ENCODE peak calls at places on chromosome X, in ten cellular contexts. F is lower lobe of right lung; T is NB4; U is fibroblast of gingiva; I is stimulated activated naive B cell treated with anti-CD40 and anti-IgM and Interleukin-4, amounts not matched to agents 10 μg/mL and 1 μg/mL and 100 μg/mL, for 72 hours; L is HuH-7; R is AG20443; O is COR-L47; C is amniotic stem cell; Q is GM20000. K is an unnamed sample.

GRCh38 chrX:11665144-11666040 is at the start of gene ARHGAP6:
- DNase-seq in Q (peak), U (peak), O (no peak), T (no peak), I (no peak), C (no peak), R (peak), F (peak), L (no peak), K (peak)

GRCh38 chrX:109534933-109535332 is 1.7 kb upstream of the NXT2 start:
- DNase-seq in L (no peak), R (no peak), Q (no peak), U (no peak), F (no peak), O (no peak), I (no peak), C (no peak), T (no peak), K (no peak)

GRCh38 chrX:137032378-137032694 is 1.5 kb downstream of the GPR101 start:
- DNase-seq in C (no peak), R (no peak), T (no peak), L (no peak), Q (no peak), O (no peak), F (no peak), U (no peak), I (no peak), K (no peak)

GRCh38 chrX:14529288-14529989 is at the start of gene GLRA2:
- DNase-seq in C (no peak), I (no peak), F (no peak), L (peak), U (no peak), R (peak), T (peak), Q (peak), O (no peak), K (no peak)

GRCh38 chrX:128781506-128781905 is 729.3 kb upstream of the ACTRT1 start:
- DNase-seq in I (peak), C (no peak), F (no peak), Q (no peak), R (no peak), U (no peak), O (peak), T (peak), L (peak), K (peak)

GRCh38 chrX:16786791-16787735 is 797 bp downstream of the TXLNG start:
- DNase-seq in U (peak), L (no peak), R (peak), F (peak), I (peak), T (peak), O (peak), Q (peak), C (no peak), K (peak)

GRCh38 chrX:46326161-46326560 is 219.1 kb downstream of the ZNF674 start:
- DNase-seq in F (no peak), R (peak), I (no peak), O (no peak), T (no peak), L (no peak), Q (no peak), U (peak), C (peak), K (no peak)

GRCh38 chrX:40107291-40108083 is 9.7 kb upstream of the BCOR start:
- DNase-seq in U (no peak), F (peak), I (no peak), R (peak), Q (peak), T (peak), C (no peak), O (peak), L (no peak), K (no peak)

GRCh38 chrX:153723351-153724251 is 586 bp downstream of the BCAP31 start:
- DNase-seq in L (peak), U (peak), F (peak), O (peak), I (peak), R (peak), T (peak), Q (peak), C (no peak), K (peak)

GRCh38 chrX:153873282-153874090 is 12.5 kb downstream of the L1CAM start:
- DNase-seq in F (no peak), O (no peak), U (no peak), T (no peak), L (no peak), I (no peak), R (no peak), Q (no peak), C (no peak), K (peak)